ENCODE peak calls at places on chromosomes 13 and 19, in four cellular contexts. F is HFF-Myc, V is fibroblast of the aortic adventitia, Q is body of pancreas. J is an unnamed sample.

GRCh38 chr13:112815871-112816270 is 126.0 kb downstream of the ATP11A start:
- DNase-seq in F (no peak), Q (no peak), V (no peak), J (no peak)

GRCh38 chr13:38366954-38367645 is 17.4 kb downstream of the UFM1 start:
- DNase-seq in Q (no peak), V (no peak), F (no peak), J (no peak)

GRCh38 chr19:1445932-1446712 is 3.8 kb upstream of the APC2 start:
- DNase-seq in V (no peak), Q (no peak), F (no peak), J (no peak)

GRCh38 chr19:37691881-37692504 is 27.6 kb downstream of the ZNF607 start:
- DNase-seq in Q (peak), F (peak), V (peak), J (peak)

GRCh38 chr13:51912091-51912490 is 50.3 kb downstream of the CCDC70 start:
- DNase-seq in F (no peak), V (no peak), Q (peak), J (no peak)

GRCh38 chr19:53594811-53595509 is 36.8 kb upstream of the DPRX start:
- DNase-seq in Q (no peak), V (no peak), F (no peak), J (no peak)

GRCh38 chr13:52053460-52053859 is 29.0 kb downstream of the UTP14C start:
- DNase-seq in V (peak), Q (no peak), F (no peak), J (no peak)

GRCh38 chr13:26881154-26881553 is 120.6 kb upstream of the GPR12 start:
- DNase-seq in F (no peak), V (peak), Q (no peak), J (no peak)

GRCh38 chr13:100039740-100040139 is 49.2 kb upstream of the PCCA start:
- DNase-seq in Q (no peak), V (peak), F (no peak), J (no peak)

GRCh38 chr19:36265064-36265463 is 50.2 kb downstream of the ZNF146 start:
- DNase-seq in F (no peak), V (no peak), Q (no peak), J (no peak)

GRCh38 chr13:106034201-106034600 is 501.3 kb downstream of the EFNB2 start:
- DNase-seq in F (no peak), Q (no peak), V (peak), J (no peak)

GRCh38 chr13:27482996-27483395 is 32.6 kb upstream of the MTIF3 start:
- DNase-seq in F (no peak), V (no peak), Q (no peak), J (no peak)

GRCh38 chr19:48752511-48753365 is at the start of gene FUT1:
- DNase-seq in V (no peak), F (no peak), Q (peak), J (no peak)

GRCh38 chr13:72561791-72562190 is 165.6 kb downstream of the MZT1 start:
- DNase-seq in Q (no peak), V (no peak), F (no peak), J (no peak)

GRCh38 chr19:49165111-49165750 is 7.6 kb downstream of the TRPM4 start:
- DNase-seq in Q (peak), F (no peak), V (no peak), J (no peak)

GRCh38 chr13:24692541-24692940 is 12.3 kb downstream of the ATP12A start:
- DNase-seq in V (peak), F (no peak), Q (no peak), J (no peak)

GRCh38 chr13:30129411-30129810 is 177.9 kb downstream of the KATNAL1 start:
- DNase-seq in Q (no peak), F (no peak), V (no peak), J (no peak)

GRCh38 chr13:109945206-109945960 is 159.0 kb upstream of the IRS2 start:
- DNase-seq in F (peak), V (peak), Q (no peak), J (peak)

GRCh38 chr13:79079351-79079839 is 326.7 kb downstream of the RBM26 start:
- DNase-seq in V (no peak), F (no peak), Q (no peak), J (no peak)

GRCh38 chr13:95535243-95535642 is 17.3 kb upstream of the CLDN10 start:
- DNase-seq in V (peak), F (peak), Q (no peak), J (no peak)

GRCh38 chr13:51714663-51715168 is 89.2 kb downstream of the DHRS12 start:
- DNase-seq in F (no peak), Q (no peak), V (peak), J (no peak)

GRCh38 chr13:73722120-73722519 is 412.1 kb downstream of the KLF12 start:
- DNase-seq in V (peak), F (no peak), Q (no peak), J (no peak)
- TF ChIP-seq CTCF in V (peak), F (peak), Q (no peak), J (peak)

GRCh38 chr19:28217064-28217463 is 995.9 kb downstream of the UQCRFS1 start:
- DNase-seq in F (no peak), Q (no peak), V (no peak), J (no peak)
- TF ChIP-seq CTCF in F (no peak), Q (no peak), V (no peak), J (no peak)

DNA sequence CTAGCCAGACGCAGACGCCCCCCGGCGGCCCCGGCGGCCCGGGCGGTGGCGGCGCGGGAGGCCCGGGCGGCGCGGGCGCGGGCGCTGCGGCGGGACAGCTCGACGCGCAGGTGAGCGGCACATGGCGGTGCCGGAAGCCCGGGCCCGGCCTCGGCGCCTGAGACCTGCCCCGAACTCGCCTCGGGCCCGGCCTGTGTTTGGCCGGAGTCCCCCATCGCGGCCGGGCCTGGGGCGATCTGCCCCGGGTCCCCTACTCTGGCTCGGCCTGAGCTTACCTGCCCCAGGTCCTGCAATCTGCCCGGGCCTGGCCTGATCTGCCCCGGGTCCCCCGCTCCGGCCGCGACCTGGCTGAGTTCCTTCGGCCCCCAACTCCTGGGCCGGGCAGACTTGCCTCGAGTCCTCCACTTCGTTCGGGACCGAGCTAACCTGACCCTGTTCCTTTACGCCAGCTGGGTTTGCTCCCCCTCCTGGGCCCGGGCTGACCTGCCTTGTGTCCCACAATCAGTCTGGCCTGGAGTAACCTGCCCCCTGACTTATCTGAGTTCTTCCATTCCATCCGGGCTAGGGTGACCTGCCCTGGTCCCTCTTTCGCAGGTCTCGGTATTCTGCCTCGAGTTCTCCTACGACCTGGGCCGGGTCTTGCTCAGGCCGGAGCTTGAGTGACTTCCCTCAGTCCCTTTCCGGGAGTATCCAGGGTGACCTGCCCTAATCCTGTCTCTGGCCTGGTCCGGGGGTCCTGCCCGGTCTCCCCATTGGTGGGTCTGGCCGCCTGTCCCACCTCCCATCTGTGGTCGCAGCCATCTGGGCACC is 777 bp downstream of the UPF1 start:
- DNase-seq in F (no peak), Q (no peak), V (no peak), J (no peak)
- TF ChIP-seq CTCF in F (no peak), Q (peak), V (peak), J (peak)

GRCh38 chr13:113947321-113948033 is 26.4 kb downstream of the C13orf46 start:
- DNase-seq in Q (peak), F (no peak), V (peak), J (peak)
- TF ChIP-seq CTCF in Q (peak), F (peak), V (peak), J (peak)

DNA sequence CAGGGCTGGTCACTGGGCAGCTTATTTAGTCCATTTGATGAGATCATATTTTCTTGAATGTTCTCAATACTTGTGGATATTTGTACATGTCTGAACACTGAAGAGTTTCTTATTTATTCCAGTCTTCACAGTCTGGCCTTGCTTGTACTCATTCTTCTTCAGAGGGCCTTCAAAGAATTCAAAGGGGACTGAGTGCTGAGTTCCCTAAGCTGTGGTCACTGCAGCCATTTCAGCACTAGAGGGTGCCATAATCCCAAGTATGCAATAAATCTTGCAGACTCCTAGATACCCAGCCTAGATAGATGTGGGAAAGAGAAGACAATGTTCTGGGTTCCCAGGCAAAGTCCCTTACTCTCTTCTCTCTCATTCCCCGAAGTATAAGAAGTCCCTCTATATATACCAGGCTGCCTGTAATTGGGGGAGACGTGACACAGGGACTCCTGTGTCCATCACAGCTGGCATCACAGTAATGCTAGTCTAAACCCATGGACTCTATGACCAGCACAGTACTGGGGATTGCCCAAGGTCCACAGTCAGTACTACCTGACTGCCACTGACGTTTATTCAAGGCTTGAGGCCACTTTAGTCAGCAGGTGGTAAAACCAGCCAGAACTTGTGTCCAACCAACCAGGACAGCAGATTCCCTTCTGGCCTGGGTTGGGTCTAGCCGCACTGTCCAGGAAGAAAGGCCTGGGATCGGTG is 8.9 kb upstream of the VN1R1 start:
- DNase-seq in F (no peak), Q (no peak), V (peak), J (no peak)
- TF ChIP-seq CTCF in F (peak), Q (no peak), V (peak), J (peak)

GRCh38 chr19:12647490-12648071 is 19.0 kb downstream of the MAN2B1 start:
- DNase-seq in Q (peak), V (no peak), F (no peak), J (no peak)

GRCh38 chr19:12646551-12646950 is 20.0 kb downstream of the MAN2B1 start:
- DNase-seq in Q (no peak), V (no peak), F (no peak), J (no peak)

GRCh38 chr19:12647047-12647446 is 19.5 kb downstream of the MAN2B1 start:
- DNase-seq in Q (no peak), V (no peak), F (no peak), J (no peak)

GRCh38 chr19:12649941-12650340 is 16.6 kb downstream of the MAN2B1 start:
- DNase-seq in F (no peak), Q (no peak), V (no peak), J (no peak)

DNA sequence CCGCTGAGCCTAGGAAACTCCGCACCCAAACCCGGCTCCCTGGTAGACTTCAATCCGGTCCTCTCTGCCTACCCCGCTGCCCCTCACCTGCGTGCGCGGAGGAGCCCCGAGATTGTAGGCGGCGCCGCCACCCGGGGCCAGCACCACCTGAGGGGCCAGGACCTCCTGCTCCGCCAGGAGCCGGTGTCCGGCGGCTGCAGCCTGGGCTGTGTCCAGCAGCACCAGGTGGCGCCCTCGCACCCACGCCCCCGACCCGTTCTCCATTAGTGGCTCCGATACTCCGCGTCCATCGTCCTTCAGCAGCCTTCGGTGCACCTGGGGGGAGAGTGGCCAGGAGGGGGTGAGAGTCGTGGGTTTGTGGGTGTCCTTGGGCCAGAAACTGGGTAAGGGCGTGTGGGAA is 18.5 kb downstream of the MAN2B1 start:
- DNase-seq in V (no peak), Q (peak), F (no peak), J (no peak)
- TF ChIP-seq CTCF in V (no peak), Q (peak), F (peak), J (peak)

DNA sequence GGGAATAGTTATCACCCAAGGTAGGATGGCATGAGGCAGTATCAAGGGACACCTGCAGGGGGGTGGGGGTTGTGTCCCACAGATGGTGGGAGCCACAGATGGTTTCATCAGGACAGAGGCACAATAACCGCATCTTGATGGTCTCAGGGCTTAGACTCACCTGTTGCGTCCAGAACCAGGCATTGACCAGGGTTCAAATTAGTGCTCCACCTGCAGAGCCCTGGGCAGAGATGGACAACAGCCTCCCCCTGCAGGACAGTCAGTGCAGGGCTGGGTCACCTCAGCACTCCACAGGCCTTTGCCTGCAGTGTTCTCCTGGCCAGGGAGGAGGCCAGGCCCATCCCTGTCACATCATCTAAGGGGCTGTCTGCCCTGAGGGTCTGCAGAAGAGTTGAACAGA is 14.5 kb upstream of the CEACAM1 start:
- DNase-seq in Q (no peak), F (no peak), V (no peak), J (no peak)
- TF ChIP-seq CTCF in Q (no peak), F (no peak), V (no peak), J (no peak)

GRCh38 chr19:17726136-17726741 is 7.0 kb downstream of the MAP1S start:
- DNase-seq in F (no peak), V (no peak), Q (no peak), J (no peak)
- TF ChIP-seq CTCF in F (no peak), V (no peak), Q (no peak), J (no peak)

J was measured in AG09319.